ENCODE peak calls at places on chromosomes 2 and 18, in five cellular contexts. V is GM23248, Y is AG04450, F is tibial artery, Q is fibroblast of lung. C is an unnamed sample. For H3K27me3, the result is how much of the 10 kb centered on the place peaks cover.

GRCh38 chr2:124112255-124112654 is 87.2 kb downstream of the CNTNAP5 start:
- DNase-seq in V (no peak), Y (no peak), F (no peak), Q (peak), C (no peak)

GRCh38 chr2:70935468-70936164 is at the start of gene ATP6V1B1:
- DNase-seq in V (no peak), Y (no peak), F (no peak), Q (no peak), C (no peak)

GRCh38 chr2:134739879-134740301 is 21.1 kb upstream of the TMEM163 start:
- DNase-seq in V (peak), Y (no peak), F (peak), Q (peak), C (peak)

GRCh38 chr2:53829669-53830290 is 30.0 kb downstream of the GPR75 start:
- DNase-seq in V (no peak), Y (no peak), F (no peak), Q (no peak), C (no peak)

GRCh38 chr2:170815746-170816498 is 765 bp upstream of the GAD1 start:
- DNase-seq in V (peak), Y (no peak), F (no peak), Q (peak), C (peak)

GRCh38 chr2:36677995-36678605 is 18.4 kb upstream of the VIT start:
- DNase-seq in V (peak), Y (no peak), F (no peak), Q (peak), C (peak)

GRCh38 chr18:72056171-72056570 is 488.0 kb downstream of the CBLN2 start:
- DNase-seq in V (no peak), Y (no peak), F (no peak), Q (no peak), C (no peak)

GRCh38 chr2:149075868-149076267 is 37.4 kb downstream of the LYPD6B start:
- DNase-seq in V (no peak), Y (no peak), F (no peak), Q (peak), C (no peak)

GRCh38 chr2:168470188-168470879 is 14.3 kb downstream of the CERS6 start:
- DNase-seq in V (no peak), Y (no peak), F (no peak), Q (no peak), C (no peak)

GRCh38 chr18:1648715-1649114 is 744.0 kb downstream of the ADCYAP1 start:
- DNase-seq in V (no peak), Y (no peak), F (peak), Q (no peak), C (no peak)

GRCh38 chr2:68157402-68158133 is at the start of gene PNO1:
- DNase-seq in V (peak), Y (peak), F (peak), Q (peak), C (peak)

GRCh38 chr2:53422979-53423378 is 344.6 kb upstream of the CHAC2 start:
- DNase-seq in V (peak), Y (no peak), F (no peak), Q (peak), C (peak)

GRCh38 chr2:42163444-42164045 is 5.6 kb upstream of the EML4 start:
- DNase-seq in V (no peak), Y (peak), F (no peak), Q (no peak), C (no peak)

GRCh38 chr2:171703574-171704347 is 16.5 kb downstream of the DYNC1I2 start:
- DNase-seq in V (peak), Y (no peak), F (no peak), Q (peak), C (no peak)

GRCh38 chr18:36023336-36023735 is 44.0 kb downstream of the RPRD1A start:
- DNase-seq in V (no peak), Y (no peak), F (no peak), Q (no peak), C (no peak)

GRCh38 chr2:70932631-70933230 is 3.0 kb upstream of the ATP6V1B1 start:
- DNase-seq in V (no peak), Y (no peak), F (no peak), Q (no peak), C (no peak)

GRCh38 chr2:216590780-216591179 is 42.4 kb upstream of the IGFBP2 start:
- DNase-seq in V (peak), Y (no peak), F (no peak), Q (no peak), C (no peak)

GRCh38 chr18:23258566-23259265 is 123.4 kb downstream of the CABLES1 start:
- DNase-seq in V (no peak), Y (no peak), F (no peak), Q (no peak), C (no peak)

GRCh38 chr2:127423880-127424279 is 5.7 kb downstream of the PROC start:
- DNase-seq in V (no peak), Y (no peak), F (no peak), Q (no peak), C (no peak)

GRCh38 chr18:59395226-59396175 is 36.4 kb upstream of the LMAN1 start:
- DNase-seq in V (no peak), Y (no peak), F (no peak), Q (no peak), C (peak)

GRCh38 chr2:24617431-24617830 is 126.4 kb downstream of the NCOA1 start:
- DNase-seq in V (no peak), Y (no peak), F (no peak), Q (peak), C (no peak)

GRCh38 chr2:176162911-176163654 is 6.0 kb downstream of the HOXD3 start:
- DNase-seq in V (no peak), Y (no peak), F (no peak), Q (peak), C (no peak)

GRCh38 chr2:119195887-119196286 is 27.7 kb upstream of the STEAP3 start:
- DNase-seq in V (no peak), Y (no peak), F (no peak), Q (no peak), C (no peak)

GRCh38 chr2:13536941-13537340 is 820.2 kb downstream of the TRIB2 start:
- DNase-seq in V (no peak), Y (no peak), F (no peak), Q (no peak), C (no peak)

GRCh38 chr2:234556848-234557573 is 60.1 kb upstream of the ARL4C start:
- DNase-seq in V (peak), Y (no peak), F (no peak), Q (peak), C (no peak)

GRCh38 chr18:62486290-62486964 is 36.4 kb upstream of the ZCCHC2 start:
- DNase-seq in V (peak), Y (no peak), F (no peak), Q (peak), C (no peak)
- H3K27ac ChIP-seq in V (peak), Y (no peak), F (no peak), Q (no peak), C (no peak)

GRCh38 chr2:19667085-19667484 is 234.7 kb downstream of the TTC32 start:
- DNase-seq in V (peak), Y (peak), F (no peak), Q (peak), C (no peak)
- H3K27me3 ChIP-seq in V (under half), Y (under half), F (under half), Q (under half), C (under half)

GRCh38 chr2:221787561-221787960 is 215.5 kb upstream of the EPHA4 start:
- DNase-seq in V (no peak), Y (no peak), F (no peak), Q (no peak), C (no peak)

GRCh38 chr2:221791840-221792239 is 219.7 kb upstream of the EPHA4 start:
- DNase-seq in V (peak), Y (no peak), F (no peak), Q (peak), C (no peak)

GRCh38 chr2:221792971-221793670 is 221.0 kb upstream of the EPHA4 start:
- DNase-seq in V (no peak), Y (no peak), F (no peak), Q (no peak), C (no peak)
- H3K27ac ChIP-seq in V (no peak), Y (no peak), F (no peak), Q (no peak), C (no peak)

GRCh38 chr18:78973357-78974083 is 6.1 kb upstream of the SALL3 start:
- DNase-seq in V (no peak), Y (no peak), F (no peak), Q (no peak), C (no peak)

GRCh38 chr18:78970774-78971333 is 8.8 kb upstream of the SALL3 start:
- DNase-seq in V (no peak), Y (no peak), F (no peak), Q (no peak), C (no peak)

GRCh38 chr18:78972385-78972918 is 7.2 kb upstream of the SALL3 start:
- DNase-seq in V (no peak), Y (no peak), F (no peak), Q (no peak), C (no peak)

GRCh38 chr18:78972930-78973331 is 6.7 kb upstream of the SALL3 start:
- DNase-seq in V (no peak), Y (no peak), F (no peak), Q (no peak), C (no peak)

GRCh38 chr18:78971511-78972245 is 7.9 kb upstream of the SALL3 start:
- DNase-seq in V (no peak), Y (no peak), F (no peak), Q (no peak), C (no peak)
- H3K27me3 ChIP-seq in V (under half), Y (under half), F (under half), Q (under half), C (half or more)

DNA sequence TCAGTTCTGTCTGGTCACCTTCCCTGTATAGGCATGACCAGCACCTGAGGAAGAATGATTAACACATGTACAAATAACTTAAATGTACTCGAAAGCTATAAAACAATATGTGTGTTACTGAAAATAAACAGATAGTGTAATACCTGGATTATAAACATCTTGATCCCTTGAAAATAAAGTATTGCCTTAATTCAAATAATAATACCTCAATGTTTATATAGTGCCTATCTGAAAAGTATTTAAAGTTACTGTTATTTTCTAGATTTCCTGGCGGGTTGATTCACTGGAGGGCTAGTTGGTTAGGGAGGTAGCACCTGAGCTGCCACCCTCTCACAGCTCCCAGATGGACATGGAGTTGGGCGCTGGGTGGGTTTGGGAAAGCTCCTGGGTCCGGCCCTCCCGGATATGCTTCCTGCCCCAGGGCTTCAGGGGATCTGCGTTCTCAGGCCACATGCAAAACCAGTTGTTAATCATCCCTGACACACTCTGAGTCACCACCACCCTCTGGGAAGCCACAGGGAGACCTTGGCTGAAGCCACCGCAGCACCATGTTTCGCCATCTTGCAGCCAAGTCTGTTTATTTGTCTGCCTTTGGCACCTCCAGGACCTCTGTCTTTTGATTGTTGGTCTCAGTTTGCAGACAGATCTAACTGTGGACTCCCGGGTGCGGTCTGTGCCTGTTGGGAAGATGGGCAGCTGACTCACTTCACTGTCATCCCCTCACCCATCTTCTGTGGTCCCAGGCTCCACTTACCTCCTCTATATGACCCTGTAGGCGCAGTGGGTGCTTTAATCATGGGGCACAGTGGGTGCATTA is 35.3 kb downstream of the RAB31 start:
- DNase-seq in V (peak), Y (peak), F (no peak), Q (peak), C (peak)
- H3K27ac ChIP-seq in V (peak), Y (peak), F (peak), Q (peak), C (peak)

GRCh38 chr2:78263571-78263970 is 741.4 kb upstream of the LRRTM4 start:
- DNase-seq in V (no peak), Y (no peak), F (no peak), Q (no peak), C (no peak)

GRCh38 chr2:78261454-78261853 is 739.3 kb upstream of the LRRTM4 start:
- DNase-seq in V (no peak), Y (no peak), F (no peak), Q (no peak), C (no peak)

GRCh38 chr2:78260861-78261260 is 738.7 kb upstream of the LRRTM4 start:
- DNase-seq in V (no peak), Y (no peak), F (no peak), Q (no peak), C (no peak)

GRCh38 chr2:78264130-78264529 is 742.0 kb upstream of the LRRTM4 start:
- DNase-seq in V (no peak), Y (no peak), F (no peak), Q (no peak), C (no peak)

GRCh38 chr2:78262713-78263375 is 740.7 kb upstream of the LRRTM4 start:
- DNase-seq in V (no peak), Y (no peak), F (no peak), Q (no peak), C (no peak)
- H3K27me3 ChIP-seq in V (under half), Y (under half), F (under half), Q (under half), C (under half)

GRCh38 chr18:49277395-49278036 is 182.9 kb downstream of the DYM start:
- DNase-seq in V (peak), Y (peak), F (no peak), Q (peak), C (no peak)
- H3K27ac ChIP-seq in V (peak), Y (no peak), F (no peak), Q (no peak), C (no peak)

GRCh38 chr18:9726175-9726574 is 18.1 kb downstream of the RAB31 start:
- DNase-seq in V (no peak), Y (no peak), F (no peak), Q (no peak), C (no peak)
- H3K27me3 ChIP-seq in V (under half), Y (under half), F (under half), Q (under half), C (under half)

DNA sequence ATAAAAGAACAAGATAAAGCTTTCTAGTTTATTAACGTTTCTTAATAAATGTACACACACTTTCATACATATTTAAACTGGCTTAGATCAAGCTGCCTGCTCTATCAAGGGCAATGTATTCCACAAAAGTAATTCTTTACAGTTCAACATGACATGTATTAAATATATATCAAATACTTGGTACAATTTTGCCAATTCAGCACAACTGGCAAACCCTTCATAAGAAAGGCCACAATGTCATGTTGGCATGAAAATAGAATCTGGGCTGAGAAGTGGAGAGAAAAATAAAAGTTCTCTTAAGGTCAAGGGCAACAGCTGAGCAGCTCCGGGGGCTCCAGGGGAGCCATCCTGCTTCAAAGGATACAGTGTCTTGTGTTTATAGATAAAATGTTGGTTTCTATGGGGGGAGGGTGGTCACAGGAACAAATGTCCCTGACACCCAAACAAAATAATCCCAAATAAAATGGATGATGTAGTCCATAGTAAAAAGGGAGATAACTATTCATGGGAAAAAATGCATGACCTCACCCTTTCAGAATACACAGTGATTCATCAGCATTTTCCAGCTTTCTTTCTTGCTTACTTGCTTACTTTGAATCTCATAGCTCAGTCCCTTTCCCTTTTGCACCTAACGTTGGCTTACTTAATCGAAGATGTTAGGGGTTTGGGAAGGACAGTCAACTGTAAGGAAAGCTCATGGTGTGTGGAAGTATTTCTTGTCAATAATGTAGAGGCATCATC is 494.9 kb downstream of the NYAP2 start:
- DNase-seq in V (peak), Y (peak), F (no peak), Q (peak), C (no peak)
- H3K27ac ChIP-seq in V (peak), Y (no peak), F (no peak), Q (peak), C (no peak)

GRCh38 chr2:31249009-31249690 is 15.2 kb downstream of the EHD3 start:
- DNase-seq in V (no peak), Y (no peak), F (no peak), Q (no peak), C (no peak)

GRCh38 chr2:31246184-31246852 is 12.4 kb downstream of the EHD3 start:
- DNase-seq in V (peak), Y (no peak), F (no peak), Q (peak), C (no peak)

GRCh38 chr2:31247671-31248070 is 13.7 kb downstream of the EHD3 start:
- DNase-seq in V (no peak), Y (no peak), F (no peak), Q (peak), C (no peak)

GRCh38 chr2:31251018-31251417 is 17.1 kb downstream of the EHD3 start:
- DNase-seq in V (no peak), Y (no peak), F (no peak), Q (no peak), C (no peak)

DNA sequence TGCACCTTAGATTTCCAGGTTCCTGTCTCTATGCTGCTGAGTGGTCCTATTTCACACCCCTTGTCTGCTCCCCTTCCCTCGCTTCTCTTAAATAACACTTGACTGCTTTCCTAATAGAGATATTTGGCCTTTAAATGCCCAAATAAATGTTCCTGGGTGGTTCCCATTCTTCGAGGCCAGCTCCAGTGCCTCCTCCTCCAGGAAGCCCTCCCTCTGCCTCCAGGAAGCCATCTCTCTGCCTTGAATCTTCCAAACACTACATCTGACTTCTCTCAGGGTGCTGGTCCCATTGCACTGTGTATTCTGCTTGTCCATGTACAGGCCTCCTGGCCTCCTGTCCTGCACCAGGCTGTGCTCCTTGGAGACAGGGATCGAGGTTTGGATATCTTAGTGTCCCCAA is 14.2 kb downstream of the EHD3 start:
- DNase-seq in V (no peak), Y (no peak), F (no peak), Q (no peak), C (no peak)
- H3K27me3 ChIP-seq in V (under half), Y (under half), F (under half), Q (under half), C (under half)

C was measured in HL-60.